ENCODE peak calls at places on chromosome 17, in nine cellular contexts. One of them, this sample, is unnamed.

GRCh38 chr17:11282586-11282985 is 41.6 kb downstream of the SHISA6 start:
- DNase-seq in A172: no peak
- DNase-seq in activated T-helper 1 cell treated with Interleukin-2 at 50 U/mL for 16 hours: no peak
- DNase-seq in AG04450: no peak
- DNase-seq in stimulated activated CD8-positive, alpha-beta memory T cell treated with anti-CD3 and anti-CD28 coated beads, Interleukin-7, amount 100 ng/mL, for 4 hours: no peak
- DNase-seq in neural progenitor cell: no peak
- DNase-seq in activated T-cell treated with anti-CD3 and anti-CD28 coated beads for 1 hour: no peak
- DNase-seq in stimulated activated CD4-positive, alpha-beta T cell treated with anti-CD3 and anti-CD28 coated beads, Interleukin-4, amount 100 ng/mL, for 1 hour: no peak
- DNase-seq in activated naive CD8-positive, alpha-beta T cell treated with anti-CD3 and anti-CD28 coated beads, Interleukin-2, amount 50 U/mL, for 24 hours: no peak
- DNase-seq in this sample: no peak

GRCh38 chr17:9324864-9325263 is 250.8 kb downstream of the STX8 start:
- DNase-seq in A172: no peak
- DNase-seq in activated T-helper 1 cell treated with Interleukin-2 at 50 U/mL for 16 hours: no peak
- DNase-seq in AG04450: no peak
- DNase-seq in stimulated activated CD8-positive, alpha-beta memory T cell treated with anti-CD3 and anti-CD28 coated beads, Interleukin-7, amount 100 ng/mL, for 4 hours: no peak
- DNase-seq in neural progenitor cell: no peak
- DNase-seq in activated T-cell treated with anti-CD3 and anti-CD28 coated beads for 1 hour: no peak
- DNase-seq in stimulated activated CD4-positive, alpha-beta T cell treated with anti-CD3 and anti-CD28 coated beads, Interleukin-4, amount 100 ng/mL, for 1 hour: no peak
- DNase-seq in activated naive CD8-positive, alpha-beta T cell treated with anti-CD3 and anti-CD28 coated beads, Interleukin-2, amount 50 U/mL, for 24 hours: no peak
- DNase-seq in this sample: no peak

GRCh38 chr17:4407851-4408250 is 25.9 kb upstream of the SPNS3 start:
- DNase-seq in A172: no peak
- DNase-seq in activated T-helper 1 cell treated with Interleukin-2 at 50 U/mL for 16 hours: no peak
- DNase-seq in AG04450: no peak
- DNase-seq in stimulated activated CD8-positive, alpha-beta memory T cell treated with anti-CD3 and anti-CD28 coated beads, Interleukin-7, amount 100 ng/mL, for 4 hours: no peak
- DNase-seq in neural progenitor cell: no peak
- DNase-seq in activated T-cell treated with anti-CD3 and anti-CD28 coated beads for 1 hour: no peak
- DNase-seq in stimulated activated CD4-positive, alpha-beta T cell treated with anti-CD3 and anti-CD28 coated beads, Interleukin-4, amount 100 ng/mL, for 1 hour: no peak
- DNase-seq in activated naive CD8-positive, alpha-beta T cell treated with anti-CD3 and anti-CD28 coated beads, Interleukin-2, amount 50 U/mL, for 24 hours: no peak
- DNase-seq in this sample: no peak

GRCh38 chr17:46274238-46274637 is 20.7 kb upstream of the LRRC37A start:
- DNase-seq in A172: no peak
- DNase-seq in activated T-helper 1 cell treated with Interleukin-2 at 50 U/mL for 16 hours: no peak
- DNase-seq in AG04450: no peak
- DNase-seq in stimulated activated CD8-positive, alpha-beta memory T cell treated with anti-CD3 and anti-CD28 coated beads, Interleukin-7, amount 100 ng/mL, for 4 hours: no peak
- DNase-seq in neural progenitor cell: no peak
- DNase-seq in activated T-cell treated with anti-CD3 and anti-CD28 coated beads for 1 hour: no peak
- DNase-seq in stimulated activated CD4-positive, alpha-beta T cell treated with anti-CD3 and anti-CD28 coated beads, Interleukin-4, amount 100 ng/mL, for 1 hour: no peak
- DNase-seq in activated naive CD8-positive, alpha-beta T cell treated with anti-CD3 and anti-CD28 coated beads, Interleukin-2, amount 50 U/mL, for 24 hours: no peak
- DNase-seq in this sample: no peak

GRCh38 chr17:73697872-73698271 is 53.6 kb upstream of the SDK2 start:
- DNase-seq in A172: no peak
- DNase-seq in activated T-helper 1 cell treated with Interleukin-2 at 50 U/mL for 16 hours: no peak
- DNase-seq in AG04450: no peak
- DNase-seq in stimulated activated CD8-positive, alpha-beta memory T cell treated with anti-CD3 and anti-CD28 coated beads, Interleukin-7, amount 100 ng/mL, for 4 hours: no peak
- DNase-seq in neural progenitor cell: no peak
- DNase-seq in activated T-cell treated with anti-CD3 and anti-CD28 coated beads for 1 hour: no peak
- DNase-seq in stimulated activated CD4-positive, alpha-beta T cell treated with anti-CD3 and anti-CD28 coated beads, Interleukin-4, amount 100 ng/mL, for 1 hour: no peak
- DNase-seq in activated naive CD8-positive, alpha-beta T cell treated with anti-CD3 and anti-CD28 coated beads, Interleukin-2, amount 50 U/mL, for 24 hours: no peak
- DNase-seq in this sample: no peak

GRCh38 chr17:10605221-10605783 is 51.8 kb downstream of the MYH3 start:
- DNase-seq in A172: no peak
- DNase-seq in activated T-helper 1 cell treated with Interleukin-2 at 50 U/mL for 16 hours: no peak
- DNase-seq in AG04450: no peak
- DNase-seq in stimulated activated CD8-positive, alpha-beta memory T cell treated with anti-CD3 and anti-CD28 coated beads, Interleukin-7, amount 100 ng/mL, for 4 hours: no peak
- DNase-seq in neural progenitor cell: no peak
- DNase-seq in activated T-cell treated with anti-CD3 and anti-CD28 coated beads for 1 hour: no peak
- DNase-seq in stimulated activated CD4-positive, alpha-beta T cell treated with anti-CD3 and anti-CD28 coated beads, Interleukin-4, amount 100 ng/mL, for 1 hour: no peak
- DNase-seq in activated naive CD8-positive, alpha-beta T cell treated with anti-CD3 and anti-CD28 coated beads, Interleukin-2, amount 50 U/mL, for 24 hours: no peak
- DNase-seq in this sample: no peak

GRCh38 chr17:19341641-19342610 is 20.6 kb downstream of the B9D1 start:
- DNase-seq in A172: no peak
- DNase-seq in activated T-helper 1 cell treated with Interleukin-2 at 50 U/mL for 16 hours: no peak
- DNase-seq in AG04450: no peak
- DNase-seq in stimulated activated CD8-positive, alpha-beta memory T cell treated with anti-CD3 and anti-CD28 coated beads, Interleukin-7, amount 100 ng/mL, for 4 hours: no peak
- DNase-seq in neural progenitor cell: no peak
- DNase-seq in activated T-cell treated with anti-CD3 and anti-CD28 coated beads for 1 hour: no peak
- DNase-seq in stimulated activated CD4-positive, alpha-beta T cell treated with anti-CD3 and anti-CD28 coated beads, Interleukin-4, amount 100 ng/mL, for 1 hour: no peak
- DNase-seq in activated naive CD8-positive, alpha-beta T cell treated with anti-CD3 and anti-CD28 coated beads, Interleukin-2, amount 50 U/mL, for 24 hours: no peak
- DNase-seq in this sample: no peak

GRCh38 chr17:76554131-76554530 is 14.3 kb downstream of the PRCD start:
- DNase-seq in A172: no peak
- DNase-seq in activated T-helper 1 cell treated with Interleukin-2 at 50 U/mL for 16 hours: no peak
- DNase-seq in AG04450: no peak
- DNase-seq in stimulated activated CD8-positive, alpha-beta memory T cell treated with anti-CD3 and anti-CD28 coated beads, Interleukin-7, amount 100 ng/mL, for 4 hours: no peak
- DNase-seq in neural progenitor cell: no peak
- DNase-seq in activated T-cell treated with anti-CD3 and anti-CD28 coated beads for 1 hour: no peak
- DNase-seq in stimulated activated CD4-positive, alpha-beta T cell treated with anti-CD3 and anti-CD28 coated beads, Interleukin-4, amount 100 ng/mL, for 1 hour: no peak
- DNase-seq in activated naive CD8-positive, alpha-beta T cell treated with anti-CD3 and anti-CD28 coated beads, Interleukin-2, amount 50 U/mL, for 24 hours: no peak
- DNase-seq in this sample: no peak

GRCh38 chr17:35801583-35802224 is 6.3 kb upstream of the MMP28 start:
- DNase-seq in A172: no peak
- DNase-seq in activated T-helper 1 cell treated with Interleukin-2 at 50 U/mL for 16 hours: no peak
- DNase-seq in AG04450: no peak
- DNase-seq in stimulated activated CD8-positive, alpha-beta memory T cell treated with anti-CD3 and anti-CD28 coated beads, Interleukin-7, amount 100 ng/mL, for 4 hours: no peak
- DNase-seq in neural progenitor cell: no peak
- DNase-seq in activated T-cell treated with anti-CD3 and anti-CD28 coated beads for 1 hour: no peak
- DNase-seq in stimulated activated CD4-positive, alpha-beta T cell treated with anti-CD3 and anti-CD28 coated beads, Interleukin-4, amount 100 ng/mL, for 1 hour: no peak
- DNase-seq in activated naive CD8-positive, alpha-beta T cell treated with anti-CD3 and anti-CD28 coated beads, Interleukin-2, amount 50 U/mL, for 24 hours: no peak
- DNase-seq in this sample: no peak

GRCh38 chr17:40317880-40318834 is 9.2 kb downstream of the RARA start:
- DNase-seq in A172: peak; percentile 95
- DNase-seq in activated T-helper 1 cell treated with Interleukin-2 at 50 U/mL for 16 hours: peak; percentile 86
- DNase-seq in AG04450: peak; percentile 90
- DNase-seq in stimulated activated CD8-positive, alpha-beta memory T cell treated with anti-CD3 and anti-CD28 coated beads, Interleukin-7, amount 100 ng/mL, for 4 hours: peak; percentile 90
- DNase-seq in neural progenitor cell: peak; percentile 98
- DNase-seq in activated T-cell treated with anti-CD3 and anti-CD28 coated beads for 1 hour: peak; percentile 90
- DNase-seq in stimulated activated CD4-positive, alpha-beta T cell treated with anti-CD3 and anti-CD28 coated beads, Interleukin-4, amount 100 ng/mL, for 1 hour: peak; percentile 90
- DNase-seq in activated naive CD8-positive, alpha-beta T cell treated with anti-CD3 and anti-CD28 coated beads, Interleukin-2, amount 50 U/mL, for 24 hours: peak; percentile 89
- DNase-seq in this sample: no peak

GRCh38 chr17:81212365-81212764 is 10.4 kb downstream of the CEP131 start:
- DNase-seq in A172: no peak
- DNase-seq in activated T-helper 1 cell treated with Interleukin-2 at 50 U/mL for 16 hours: no peak
- DNase-seq in AG04450: no peak
- DNase-seq in stimulated activated CD8-positive, alpha-beta memory T cell treated with anti-CD3 and anti-CD28 coated beads, Interleukin-7, amount 100 ng/mL, for 4 hours: no peak
- DNase-seq in neural progenitor cell: no peak
- DNase-seq in activated T-cell treated with anti-CD3 and anti-CD28 coated beads for 1 hour: no peak
- DNase-seq in stimulated activated CD4-positive, alpha-beta T cell treated with anti-CD3 and anti-CD28 coated beads, Interleukin-4, amount 100 ng/mL, for 1 hour: no peak
- DNase-seq in activated naive CD8-positive, alpha-beta T cell treated with anti-CD3 and anti-CD28 coated beads, Interleukin-2, amount 50 U/mL, for 24 hours: no peak
- DNase-seq in this sample: no peak

GRCh38 chr17:48503747-48504146 is 27.1 kb downstream of the HOXB1 start:
- DNase-seq in A172: no peak
- DNase-seq in activated T-helper 1 cell treated with Interleukin-2 at 50 U/mL for 16 hours: no peak
- DNase-seq in AG04450: peak; percentile 89
- DNase-seq in stimulated activated CD8-positive, alpha-beta memory T cell treated with anti-CD3 and anti-CD28 coated beads, Interleukin-7, amount 100 ng/mL, for 4 hours: no peak
- DNase-seq in neural progenitor cell: no peak
- DNase-seq in activated T-cell treated with anti-CD3 and anti-CD28 coated beads for 1 hour: no peak
- DNase-seq in stimulated activated CD4-positive, alpha-beta T cell treated with anti-CD3 and anti-CD28 coated beads, Interleukin-4, amount 100 ng/mL, for 1 hour: no peak
- DNase-seq in activated naive CD8-positive, alpha-beta T cell treated with anti-CD3 and anti-CD28 coated beads, Interleukin-2, amount 50 U/mL, for 24 hours: no peak
- DNase-seq in this sample: no peak

GRCh38 chr17:7403043-7403901 is 625 bp downstream of the TMEM256 start:
- DNase-seq in A172: peak; percentile 18
- DNase-seq in activated T-helper 1 cell treated with Interleukin-2 at 50 U/mL for 16 hours: no peak
- DNase-seq in AG04450: peak; percentile 39
- DNase-seq in stimulated activated CD8-positive, alpha-beta memory T cell treated with anti-CD3 and anti-CD28 coated beads, Interleukin-7, amount 100 ng/mL, for 4 hours: no peak
- DNase-seq in neural progenitor cell: peak; percentile 85
- DNase-seq in activated T-cell treated with anti-CD3 and anti-CD28 coated beads for 1 hour: no peak
- DNase-seq in stimulated activated CD4-positive, alpha-beta T cell treated with anti-CD3 and anti-CD28 coated beads, Interleukin-4, amount 100 ng/mL, for 1 hour: peak; percentile 23
- DNase-seq in activated naive CD8-positive, alpha-beta T cell treated with anti-CD3 and anti-CD28 coated beads, Interleukin-2, amount 50 U/mL, for 24 hours: peak; percentile 43
- DNase-seq in this sample: no peak

GRCh38 chr17:42200702-42201101 is 6.4 kb upstream of the GHDC start:
- DNase-seq in A172: no peak
- DNase-seq in activated T-helper 1 cell treated with Interleukin-2 at 50 U/mL for 16 hours: no peak
- DNase-seq in AG04450: no peak
- DNase-seq in stimulated activated CD8-positive, alpha-beta memory T cell treated with anti-CD3 and anti-CD28 coated beads, Interleukin-7, amount 100 ng/mL, for 4 hours: no peak
- DNase-seq in neural progenitor cell: no peak
- DNase-seq in activated T-cell treated with anti-CD3 and anti-CD28 coated beads for 1 hour: no peak
- DNase-seq in stimulated activated CD4-positive, alpha-beta T cell treated with anti-CD3 and anti-CD28 coated beads, Interleukin-4, amount 100 ng/mL, for 1 hour: no peak
- DNase-seq in activated naive CD8-positive, alpha-beta T cell treated with anti-CD3 and anti-CD28 coated beads, Interleukin-2, amount 50 U/mL, for 24 hours: no peak
- DNase-seq in this sample: no peak

GRCh38 chr17:850828-851759 is 68.9 kb downstream of the MRM3 start:
- DNase-seq in A172: no peak
- DNase-seq in activated T-helper 1 cell treated with Interleukin-2 at 50 U/mL for 16 hours: no peak
- DNase-seq in AG04450: no peak
- DNase-seq in stimulated activated CD8-positive, alpha-beta memory T cell treated with anti-CD3 and anti-CD28 coated beads, Interleukin-7, amount 100 ng/mL, for 4 hours: no peak
- DNase-seq in neural progenitor cell: peak; percentile 54
- DNase-seq in activated T-cell treated with anti-CD3 and anti-CD28 coated beads for 1 hour: no peak
- DNase-seq in stimulated activated CD4-positive, alpha-beta T cell treated with anti-CD3 and anti-CD28 coated beads, Interleukin-4, amount 100 ng/mL, for 1 hour: no peak
- DNase-seq in activated naive CD8-positive, alpha-beta T cell treated with anti-CD3 and anti-CD28 coated beads, Interleukin-2, amount 50 U/mL, for 24 hours: no peak
- DNase-seq in this sample: no peak

GRCh38 chr17:27984404-27984803 is 58.1 kb upstream of the NLK start:
- DNase-seq in A172: no peak
- DNase-seq in activated T-helper 1 cell treated with Interleukin-2 at 50 U/mL for 16 hours: no peak
- DNase-seq in AG04450: no peak
- DNase-seq in stimulated activated CD8-positive, alpha-beta memory T cell treated with anti-CD3 and anti-CD28 coated beads, Interleukin-7, amount 100 ng/mL, for 4 hours: no peak
- DNase-seq in neural progenitor cell: no peak
- DNase-seq in activated T-cell treated with anti-CD3 and anti-CD28 coated beads for 1 hour: no peak
- DNase-seq in stimulated activated CD4-positive, alpha-beta T cell treated with anti-CD3 and anti-CD28 coated beads, Interleukin-4, amount 100 ng/mL, for 1 hour: no peak
- DNase-seq in activated naive CD8-positive, alpha-beta T cell treated with anti-CD3 and anti-CD28 coated beads, Interleukin-2, amount 50 U/mL, for 24 hours: no peak
- DNase-seq in this sample: no peak

GRCh38 chr17:48333034-48333491 is 97.0 kb downstream of the SKAP1 start:
- DNase-seq in A172: peak; percentile 60
- DNase-seq in activated T-helper 1 cell treated with Interleukin-2 at 50 U/mL for 16 hours: no peak
- DNase-seq in AG04450: no peak
- DNase-seq in stimulated activated CD8-positive, alpha-beta memory T cell treated with anti-CD3 and anti-CD28 coated beads, Interleukin-7, amount 100 ng/mL, for 4 hours: no peak
- DNase-seq in neural progenitor cell: no peak
- DNase-seq in activated T-cell treated with anti-CD3 and anti-CD28 coated beads for 1 hour: no peak
- DNase-seq in stimulated activated CD4-positive, alpha-beta T cell treated with anti-CD3 and anti-CD28 coated beads, Interleukin-4, amount 100 ng/mL, for 1 hour: no peak
- DNase-seq in activated naive CD8-positive, alpha-beta T cell treated with anti-CD3 and anti-CD28 coated beads, Interleukin-2, amount 50 U/mL, for 24 hours: no peak
- DNase-seq in this sample: no peak

GRCh38 chr17:68740555-68741447 is 139.6 kb upstream of the FAM20A start:
- DNase-seq in A172: no peak
- DNase-seq in activated T-helper 1 cell treated with Interleukin-2 at 50 U/mL for 16 hours: no peak
- DNase-seq in AG04450: no peak
- DNase-seq in stimulated activated CD8-positive, alpha-beta memory T cell treated with anti-CD3 and anti-CD28 coated beads, Interleukin-7, amount 100 ng/mL, for 4 hours: no peak
- DNase-seq in neural progenitor cell: no peak
- DNase-seq in activated T-cell treated with anti-CD3 and anti-CD28 coated beads for 1 hour: no peak
- DNase-seq in stimulated activated CD4-positive, alpha-beta T cell treated with anti-CD3 and anti-CD28 coated beads, Interleukin-4, amount 100 ng/mL, for 1 hour: no peak
- DNase-seq in activated naive CD8-positive, alpha-beta T cell treated with anti-CD3 and anti-CD28 coated beads, Interleukin-2, amount 50 U/mL, for 24 hours: no peak
- DNase-seq in this sample: no peak

GRCh38 chr17:57283203-57283971 is 27.1 kb downstream of the MSI2 start:
- DNase-seq in A172: no peak
- DNase-seq in activated T-helper 1 cell treated with Interleukin-2 at 50 U/mL for 16 hours: no peak
- DNase-seq in AG04450: no peak
- DNase-seq in stimulated activated CD8-positive, alpha-beta memory T cell treated with anti-CD3 and anti-CD28 coated beads, Interleukin-7, amount 100 ng/mL, for 4 hours: no peak
- DNase-seq in neural progenitor cell: peak; percentile 37
- DNase-seq in activated T-cell treated with anti-CD3 and anti-CD28 coated beads for 1 hour: no peak
- DNase-seq in stimulated activated CD4-positive, alpha-beta T cell treated with anti-CD3 and anti-CD28 coated beads, Interleukin-4, amount 100 ng/mL, for 1 hour: no peak
- DNase-seq in activated naive CD8-positive, alpha-beta T cell treated with anti-CD3 and anti-CD28 coated beads, Interleukin-2, amount 50 U/mL, for 24 hours: no peak
- DNase-seq in this sample: no peak

GRCh38 chr17:54408741-54409140 is 491.9 kb upstream of the TOM1L1 start:
- DNase-seq in A172: no peak
- DNase-seq in activated T-helper 1 cell treated with Interleukin-2 at 50 U/mL for 16 hours: no peak
- DNase-seq in AG04450: no peak
- DNase-seq in stimulated activated CD8-positive, alpha-beta memory T cell treated with anti-CD3 and anti-CD28 coated beads, Interleukin-7, amount 100 ng/mL, for 4 hours: no peak
- DNase-seq in neural progenitor cell: no peak
- DNase-seq in activated T-cell treated with anti-CD3 and anti-CD28 coated beads for 1 hour: no peak
- DNase-seq in stimulated activated CD4-positive, alpha-beta T cell treated with anti-CD3 and anti-CD28 coated beads, Interleukin-4, amount 100 ng/mL, for 1 hour: no peak
- DNase-seq in activated naive CD8-positive, alpha-beta T cell treated with anti-CD3 and anti-CD28 coated beads, Interleukin-2, amount 50 U/mL, for 24 hours: no peak
- DNase-seq in this sample: no peak

GRCh38 chr17:13557077-13557476 is 44.7 kb downstream of the HS3ST3A1 start:
- DNase-seq in A172: no peak
- DNase-seq in activated T-helper 1 cell treated with Interleukin-2 at 50 U/mL for 16 hours: no peak
- DNase-seq in AG04450: peak; percentile 41
- DNase-seq in stimulated activated CD8-positive, alpha-beta memory T cell treated with anti-CD3 and anti-CD28 coated beads, Interleukin-7, amount 100 ng/mL, for 4 hours: no peak
- DNase-seq in neural progenitor cell: no peak
- DNase-seq in activated T-cell treated with anti-CD3 and anti-CD28 coated beads for 1 hour: no peak
- DNase-seq in stimulated activated CD4-positive, alpha-beta T cell treated with anti-CD3 and anti-CD28 coated beads, Interleukin-4, amount 100 ng/mL, for 1 hour: no peak
- DNase-seq in activated naive CD8-positive, alpha-beta T cell treated with anti-CD3 and anti-CD28 coated beads, Interleukin-2, amount 50 U/mL, for 24 hours: no peak
- DNase-seq in this sample: no peak

GRCh38 chr17:21043296-21044232 is 753 bp upstream of the USP22 start:
- DNase-seq in A172: peak; percentile 99
- DNase-seq in activated T-helper 1 cell treated with Interleukin-2 at 50 U/mL for 16 hours: no peak
- DNase-seq in AG04450: peak; percentile 98
- DNase-seq in stimulated activated CD8-positive, alpha-beta memory T cell treated with anti-CD3 and anti-CD28 coated beads, Interleukin-7, amount 100 ng/mL, for 4 hours: peak; percentile 95
- DNase-seq in neural progenitor cell: peak; percentile 99
- DNase-seq in activated T-cell treated with anti-CD3 and anti-CD28 coated beads for 1 hour: peak; percentile 91
- DNase-seq in stimulated activated CD4-positive, alpha-beta T cell treated with anti-CD3 and anti-CD28 coated beads, Interleukin-4, amount 100 ng/mL, for 1 hour: peak; percentile 97
- DNase-seq in activated naive CD8-positive, alpha-beta T cell treated with anti-CD3 and anti-CD28 coated beads, Interleukin-2, amount 50 U/mL, for 24 hours: peak; percentile 97
- DNase-seq in this sample: peak; percentile 30

GRCh38 chr17:1123397-1124237 is 56.2 kb downstream of the ABR start:
- DNase-seq in A172: no peak
- DNase-seq in activated T-helper 1 cell treated with Interleukin-2 at 50 U/mL for 16 hours: no peak
- DNase-seq in AG04450: no peak
- DNase-seq in stimulated activated CD8-positive, alpha-beta memory T cell treated with anti-CD3 and anti-CD28 coated beads, Interleukin-7, amount 100 ng/mL, for 4 hours: no peak
- DNase-seq in neural progenitor cell: peak; percentile 52
- DNase-seq in activated T-cell treated with anti-CD3 and anti-CD28 coated beads for 1 hour: no peak
- DNase-seq in stimulated activated CD4-positive, alpha-beta T cell treated with anti-CD3 and anti-CD28 coated beads, Interleukin-4, amount 100 ng/mL, for 1 hour: no peak
- DNase-seq in activated naive CD8-positive, alpha-beta T cell treated with anti-CD3 and anti-CD28 coated beads, Interleukin-2, amount 50 U/mL, for 24 hours: no peak
- DNase-seq in this sample: no peak

GRCh38 chr17:1630662-1631061 is 2.0 kb upstream of the SLC43A2 start:
- DNase-seq in A172: peak; percentile 71
- DNase-seq in activated T-helper 1 cell treated with Interleukin-2 at 50 U/mL for 16 hours: no peak
- DNase-seq in AG04450: no peak
- DNase-seq in stimulated activated CD8-positive, alpha-beta memory T cell treated with anti-CD3 and anti-CD28 coated beads, Interleukin-7, amount 100 ng/mL, for 4 hours: no peak
- DNase-seq in neural progenitor cell: no peak
- DNase-seq in activated T-cell treated with anti-CD3 and anti-CD28 coated beads for 1 hour: no peak
- DNase-seq in stimulated activated CD4-positive, alpha-beta T cell treated with anti-CD3 and anti-CD28 coated beads, Interleukin-4, amount 100 ng/mL, for 1 hour: no peak
- DNase-seq in activated naive CD8-positive, alpha-beta T cell treated with anti-CD3 and anti-CD28 coated beads, Interleukin-2, amount 50 U/mL, for 24 hours: no peak
- DNase-seq in this sample: no peak

GRCh38 chr17:79433396-79433795 is 177.5 kb downstream of the RBFOX3 start:
- DNase-seq in A172: no peak
- DNase-seq in activated T-helper 1 cell treated with Interleukin-2 at 50 U/mL for 16 hours: no peak
- DNase-seq in AG04450: no peak
- DNase-seq in stimulated activated CD8-positive, alpha-beta memory T cell treated with anti-CD3 and anti-CD28 coated beads, Interleukin-7, amount 100 ng/mL, for 4 hours: no peak
- DNase-seq in neural progenitor cell: no peak
- DNase-seq in activated T-cell treated with anti-CD3 and anti-CD28 coated beads for 1 hour: no peak
- DNase-seq in stimulated activated CD4-positive, alpha-beta T cell treated with anti-CD3 and anti-CD28 coated beads, Interleukin-4, amount 100 ng/mL, for 1 hour: no peak
- DNase-seq in activated naive CD8-positive, alpha-beta T cell treated with anti-CD3 and anti-CD28 coated beads, Interleukin-2, amount 50 U/mL, for 24 hours: no peak
- DNase-seq in this sample: no peak

GRCh38 chr17:74457146-74457819 is 9.2 kb upstream of the CD300A start:
- DNase-seq in A172: peak; percentile 45
- DNase-seq in activated T-helper 1 cell treated with Interleukin-2 at 50 U/mL for 16 hours: peak; percentile 55
- DNase-seq in AG04450: peak; percentile 11
- DNase-seq in stimulated activated CD8-positive, alpha-beta memory T cell treated with anti-CD3 and anti-CD28 coated beads, Interleukin-7, amount 100 ng/mL, for 4 hours: peak; percentile 57
- DNase-seq in neural progenitor cell: peak; percentile 89
- DNase-seq in activated T-cell treated with anti-CD3 and anti-CD28 coated beads for 1 hour: peak; percentile 70
- DNase-seq in stimulated activated CD4-positive, alpha-beta T cell treated with anti-CD3 and anti-CD28 coated beads, Interleukin-4, amount 100 ng/mL, for 1 hour: peak; percentile 74
- DNase-seq in activated naive CD8-positive, alpha-beta T cell treated with anti-CD3 and anti-CD28 coated beads, Interleukin-2, amount 50 U/mL, for 24 hours: peak; percentile 78
- DNase-seq in this sample: no peak

GRCh38 chr17:50272246-50272645 is 2.0 kb upstream of the TMEM92 start:
- DNase-seq in A172: no peak
- DNase-seq in activated T-helper 1 cell treated with Interleukin-2 at 50 U/mL for 16 hours: no peak
- DNase-seq in AG04450: no peak
- DNase-seq in stimulated activated CD8-positive, alpha-beta memory T cell treated with anti-CD3 and anti-CD28 coated beads, Interleukin-7, amount 100 ng/mL, for 4 hours: no peak
- DNase-seq in neural progenitor cell: no peak
- DNase-seq in activated T-cell treated with anti-CD3 and anti-CD28 coated beads for 1 hour: no peak
- DNase-seq in stimulated activated CD4-positive, alpha-beta T cell treated with anti-CD3 and anti-CD28 coated beads, Interleukin-4, amount 100 ng/mL, for 1 hour: no peak
- DNase-seq in activated naive CD8-positive, alpha-beta T cell treated with anti-CD3 and anti-CD28 coated beads, Interleukin-2, amount 50 U/mL, for 24 hours: no peak
- DNase-seq in this sample: no peak

GRCh38 chr17:80286638-80286960 is 25.9 kb downstream of the RNF213 start:
- DNase-seq in A172: no peak
- DNase-seq in activated T-helper 1 cell treated with Interleukin-2 at 50 U/mL for 16 hours: no peak
- DNase-seq in AG04450: no peak
- DNase-seq in stimulated activated CD8-positive, alpha-beta memory T cell treated with anti-CD3 and anti-CD28 coated beads, Interleukin-7, amount 100 ng/mL, for 4 hours: no peak
- DNase-seq in neural progenitor cell: no peak
- DNase-seq in activated T-cell treated with anti-CD3 and anti-CD28 coated beads for 1 hour: no peak
- DNase-seq in stimulated activated CD4-positive, alpha-beta T cell treated with anti-CD3 and anti-CD28 coated beads, Interleukin-4, amount 100 ng/mL, for 1 hour: no peak
- DNase-seq in activated naive CD8-positive, alpha-beta T cell treated with anti-CD3 and anti-CD28 coated beads, Interleukin-2, amount 50 U/mL, for 24 hours: no peak
- DNase-seq in this sample: no peak

GRCh38 chr17:36824678-36825091 is 112.6 kb upstream of the LHX1 start:
- DNase-seq in A172: peak; percentile 17
- DNase-seq in activated T-helper 1 cell treated with Interleukin-2 at 50 U/mL for 16 hours: no peak
- DNase-seq in AG04450: no peak
- DNase-seq in stimulated activated CD8-positive, alpha-beta memory T cell treated with anti-CD3 and anti-CD28 coated beads, Interleukin-7, amount 100 ng/mL, for 4 hours: no peak
- DNase-seq in neural progenitor cell: no peak
- DNase-seq in activated T-cell treated with anti-CD3 and anti-CD28 coated beads for 1 hour: no peak
- DNase-seq in stimulated activated CD4-positive, alpha-beta T cell treated with anti-CD3 and anti-CD28 coated beads, Interleukin-4, amount 100 ng/mL, for 1 hour: no peak
- DNase-seq in activated naive CD8-positive, alpha-beta T cell treated with anti-CD3 and anti-CD28 coated beads, Interleukin-2, amount 50 U/mL, for 24 hours: no peak
- DNase-seq in this sample: no peak

GRCh38 chr17:76871668-76872067 is 3.5 kb downstream of the MGAT5B start:
- DNase-seq in A172: peak; percentile 18
- DNase-seq in activated T-helper 1 cell treated with Interleukin-2 at 50 U/mL for 16 hours: no peak
- DNase-seq in AG04450: no peak
- DNase-seq in stimulated activated CD8-positive, alpha-beta memory T cell treated with anti-CD3 and anti-CD28 coated beads, Interleukin-7, amount 100 ng/mL, for 4 hours: no peak
- DNase-seq in neural progenitor cell: no peak
- DNase-seq in activated T-cell treated with anti-CD3 and anti-CD28 coated beads for 1 hour: no peak
- DNase-seq in stimulated activated CD4-positive, alpha-beta T cell treated with anti-CD3 and anti-CD28 coated beads, Interleukin-4, amount 100 ng/mL, for 1 hour: no peak
- DNase-seq in activated naive CD8-positive, alpha-beta T cell treated with anti-CD3 and anti-CD28 coated beads, Interleukin-2, amount 50 U/mL, for 24 hours: no peak
- DNase-seq in this sample: no peak

GRCh38 chr17:78241277-78242023 is 10.0 kb downstream of the TMEM235 start:
- DNase-seq in A172: peak; percentile 85
- DNase-seq in activated T-helper 1 cell treated with Interleukin-2 at 50 U/mL for 16 hours: no peak
- DNase-seq in AG04450: peak; percentile 32
- DNase-seq in stimulated activated CD8-positive, alpha-beta memory T cell treated with anti-CD3 and anti-CD28 coated beads, Interleukin-7, amount 100 ng/mL, for 4 hours: no peak
- DNase-seq in neural progenitor cell: no peak
- DNase-seq in activated T-cell treated with anti-CD3 and anti-CD28 coated beads for 1 hour: no peak
- DNase-seq in stimulated activated CD4-positive, alpha-beta T cell treated with anti-CD3 and anti-CD28 coated beads, Interleukin-4, amount 100 ng/mL, for 1 hour: no peak
- DNase-seq in activated naive CD8-positive, alpha-beta T cell treated with anti-CD3 and anti-CD28 coated beads, Interleukin-2, amount 50 U/mL, for 24 hours: no peak
- DNase-seq in this sample: no peak

This sample was measured in SK-N-MC.